ENCODE peak calls at places on chromosomes 11 and 22, in nine cellular contexts. S, P, O, Q, W, T, C, Y and V are unnamed samples.

GRCh38 chr11:35554491-35555237 is 29.2 kb upstream of the PAMR1 start:
- DNase-seq in S (no peak), P (no peak), O (peak), Q (no peak), W (no peak), T (no peak), C (no peak), Y (no peak), V (no peak)

GRCh38 chr11:75470681-75471080 is 37.7 kb upstream of the KLHL35 start:
- DNase-seq in S (peak), P (no peak), O (no peak), Q (no peak), W (no peak), T (no peak), C (no peak), Y (no peak), V (no peak)

GRCh38 chr22:48570912-48571311 is 1256.8 kb downstream of the BRD1 start:
- DNase-seq in S (no peak), P (no peak), O (no peak), Q (no peak), W (no peak), T (no peak), C (no peak), Y (no peak), V (no peak)

GRCh38 chr11:43547411-43547718 is 133.2 kb upstream of the HSD17B12 start:
- DNase-seq in S (no peak), P (peak), O (no peak), Q (no peak), W (peak), T (no peak), C (no peak), Y (no peak), V (no peak)

GRCh38 chr11:104073950-104074349 is 37.5 kb downstream of the DDI1 start:
- DNase-seq in S (no peak), P (peak), O (peak), Q (no peak), W (no peak), T (peak), C (no peak), Y (no peak), V (no peak)

GRCh38 chr11:94926271-94926625 is 47.1 kb downstream of the CWC15 start:
- DNase-seq in S (no peak), P (no peak), O (no peak), Q (no peak), W (no peak), T (no peak), C (no peak), Y (no peak), V (no peak)

GRCh38 chr11:73761403-73761945 is 600 bp upstream of the RAB6A start:
- DNase-seq in S (peak), P (peak), O (no peak), Q (no peak), W (no peak), T (no peak), C (no peak), Y (no peak), V (no peak)

GRCh38 chr22:44710474-44711235 is 8.7 kb downstream of the PRR5 start:
- DNase-seq in S (peak), P (no peak), O (no peak), Q (no peak), W (no peak), T (no peak), C (no peak), Y (peak), V (no peak)

GRCh38 chr11:120547301-120547700 is 35.8 kb downstream of the GRIK4 start:
- DNase-seq in S (no peak), P (no peak), O (peak), Q (no peak), W (no peak), T (no peak), C (no peak), Y (no peak), V (no peak)

GRCh38 chr11:76666408-76666807 is 4.1 kb downstream of the LRRC32 start:
- DNase-seq in S (peak), P (peak), O (peak), Q (no peak), W (no peak), T (peak), C (no peak), Y (no peak), V (no peak)

GRCh38 chr11:134233729-134234179 is 9.3 kb downstream of the VPS26B start:
- DNase-seq in S (no peak), P (no peak), O (no peak), Q (no peak), W (no peak), T (no peak), C (no peak), Y (no peak), V (no peak)

GRCh38 chr22:49973018-49973965 is 12.7 kb downstream of the PIM3 start:
- DNase-seq in S (no peak), P (no peak), O (peak), Q (no peak), W (no peak), T (no peak), C (no peak), Y (no peak), V (no peak)

GRCh38 chr22:47282851-47283250 is 520.4 kb downstream of the TBC1D22A start:
- DNase-seq in S (no peak), P (no peak), O (no peak), Q (no peak), W (no peak), T (no peak), C (peak), Y (no peak), V (no peak)

GRCh38 chr22:45930324-45930723 is 46.6 kb downstream of the WNT7B start:
- DNase-seq in S (no peak), P (no peak), O (no peak), Q (no peak), W (no peak), T (no peak), C (no peak), Y (no peak), V (no peak)

GRCh38 chr11:68076371-68077042 is 37.7 kb downstream of the TCIRG1 start:
- DNase-seq in S (no peak), P (no peak), O (no peak), Q (no peak), W (no peak), T (no peak), C (no peak), Y (no peak), V (peak)

GRCh38 chr11:134734446-134734845 is 322.4 kb upstream of the B3GAT1 start:
- DNase-seq in S (peak), P (no peak), O (no peak), Q (no peak), W (no peak), T (no peak), C (no peak), Y (no peak), V (no peak)

GRCh38 chr11:2129699-2130366 is 9.4 kb downstream of the IGF2 start:
- DNase-seq in S (peak), P (peak), O (no peak), Q (no peak), W (no peak), T (no peak), C (peak), Y (no peak), V (no peak)

GRCh38 chr11:125956371-125956770 is 10.5 kb downstream of the VSIG10L2 start:
- DNase-seq in S (peak), P (peak), O (no peak), Q (no peak), W (no peak), T (no peak), C (no peak), Y (no peak), V (no peak)